ENCODE peak calls at places on chromosomes 2 and 18, in six cellular contexts. V, J, F, I, N and Q are unnamed samples.

GRCh38 chr2:206198677-206199076 is 39.0 kb downstream of the EEF1B2 start:
- DNase-seq in N (no peak), J (peak; percentile 83), I (peak; percentile 27), V (no peak), F (peak; percentile 49), Q (no peak)

GRCh38 chr2:177869912-177870311 is 202.7 kb downstream of the PDE11A start:
- DNase-seq in V (no peak), I (no peak), J (no peak), F (no peak), N (no peak), Q (no peak)

GRCh38 chr2:226898925-226899324 is 63.1 kb downstream of the RHBDD1 start:
- DNase-seq in F (no peak), J (no peak), I (no peak), N (no peak), V (no peak), Q (no peak)

GRCh38 chr2:102872388-102872787 is 110.6 kb downstream of the TMEM182 start:
- DNase-seq in V (no peak), J (no peak), I (peak; percentile 13), N (peak; percentile 3), F (no peak), Q (no peak)

GRCh38 chr2:229660951-229661350 is 53.4 kb downstream of the DNER start:
- DNase-seq in I (peak; percentile 74), V (no peak), N (no peak), F (peak; percentile 38), J (peak; percentile 20), Q (no peak)

GRCh38 chr2:8229546-8229986 is 452.3 kb upstream of the ID2 start:
- DNase-seq in V (peak; percentile 31), J (peak; percentile 71), N (peak; percentile 46), F (peak; percentile 13), I (peak; percentile 68), Q (no peak)

GRCh38 chr18:49456794-49457193 is 3.7 kb downstream of the DYM start:
- DNase-seq in N (no peak), I (no peak), F (no peak), V (no peak), J (peak; percentile 31), Q (no peak)

GRCh38 chr2:232903989-232904388 is 33.9 kb downstream of the SNORC start:
- DNase-seq in N (no peak), V (no peak), I (no peak), J (no peak), F (no peak), Q (no peak)

GRCh38 chr2:38073211-38074005 is 2.5 kb downstream of the CYP1B1 start:
- DNase-seq in J (peak; percentile 53), I (peak; percentile 36), F (no peak), V (no peak), N (no peak), Q (no peak)

GRCh38 chr2:233418761-233419625 is 64.7 kb downstream of the DGKD start:
- DNase-seq in J (no peak), I (peak; percentile 81), V (peak; percentile 36), F (peak; percentile 39), N (no peak), Q (no peak)

GRCh38 chr2:39568561-39569006 is 97.1 kb upstream of the TMEM178A start:
- DNase-seq in J (peak; percentile 81), N (no peak), V (no peak), F (peak; percentile 77), I (peak; percentile 84), Q (peak; percentile 87)

GRCh38 chr2:86492057-86492456 is 50.9 kb downstream of the KDM3A start:
- DNase-seq in N (no peak), F (no peak), V (no peak), J (no peak), I (no peak), Q (no peak)

GRCh38 chr2:132668986-132669853 is 785 bp downstream of the LYPD1 start:
- DNase-seq in J (peak; percentile 6), N (no peak), I (peak; percentile 46), F (no peak), V (no peak), Q (peak; percentile 16)

GRCh38 chr2:150110548-150110947 is 376.9 kb downstream of the RND3 start:
- DNase-seq in J (peak; percentile 10), I (no peak), F (no peak), N (no peak), V (no peak), Q (peak; percentile 24)

GRCh38 chr18:48894799-48895346 is 55.9 kb downstream of the SMAD7 start:
- DNase-seq in J (no peak), N (no peak), I (no peak), F (no peak), V (no peak), Q (no peak)

GRCh38 chr2:15861172-15861822 is 79.1 kb upstream of the MYCN start:
- DNase-seq in I (no peak), V (no peak), F (no peak), N (no peak), J (no peak), Q (no peak)

GRCh38 chr2:232896700-232897385 is 26.8 kb downstream of the SNORC start:
- DNase-seq in F (no peak), V (no peak), I (no peak), N (no peak), J (no peak), Q (no peak)

GRCh38 chr2:231138699-231139098 is 13.9 kb upstream of the HTR2B start:
- DNase-seq in V (no peak), F (no peak), J (peak; percentile 22), N (peak; percentile 51), I (no peak), Q (no peak)

GRCh38 chr2:1864981-1865421 is 120.7 kb upstream of the PXDN start:
- DNase-seq in I (no peak), J (no peak), F (no peak), N (no peak), V (no peak), Q (no peak)

GRCh38 chr2:100321881-100322820 is at the start of gene LONRF2:
- DNase-seq in J (peak; percentile 16), V (no peak), F (no peak), I (peak; percentile 22), N (peak; percentile 76), Q (no peak)

GRCh38 chr18:76885011-76885410 is 62.7 kb downstream of the ZNF236 start:
- DNase-seq in F (no peak), V (no peak), J (no peak), N (no peak), I (no peak), Q (no peak)

GRCh38 chr2:26840937-26841610 is 6.9 kb upstream of the DPYSL5 start:
- DNase-seq in N (peak; percentile 27), I (peak; percentile 48), J (no peak), F (no peak), V (no peak), Q (no peak)

GRCh38 chr18:37398248-37398920 is 167.2 kb downstream of the CELF4 start:
- DNase-seq in N (no peak), F (no peak), V (no peak), J (peak; percentile 67), I (no peak), Q (peak; percentile 98)

GRCh38 chr2:53129851-53130250 is 637.8 kb upstream of the CHAC2 start:
- DNase-seq in N (no peak), V (no peak), J (peak; percentile 90), I (peak; percentile 76), F (peak; percentile 13), Q (peak; percentile 62)

GRCh38 chr2:1283020-1283801 is 130.1 kb upstream of the TPO start:
- DNase-seq in I (no peak), J (no peak), F (no peak), N (no peak), V (no peak), Q (no peak)

GRCh38 chr2:189799531-189799930 is 15.3 kb downstream of the PMS1 start:
- DNase-seq in N (no peak), F (peak; percentile 20), V (no peak), J (peak; percentile 88), I (peak; percentile 59), Q (no peak)